ENCODE peak calls at places on chromosomes 11 and 22, in nine cellular contexts. S, V, K, M, E, C, A, T and L are unnamed samples.

GRCh38 chr11:46529928-46530574 is 63.8 kb downstream of the AMBRA1 start:
- DNase-seq in S (no peak), V (no peak), K (no peak), M (no peak), E (no peak), C (no peak), A (no peak), T (no peak), L (no peak)

GRCh38 chr11:2807276-2807681 is 78.3 kb downstream of the CDKN1C start:
- DNase-seq in S (no peak), V (peak), K (peak), M (no peak), E (peak), C (no peak), A (peak), T (peak), L (no peak)

GRCh38 chr11:48210052-48210451 is 6.6 kb upstream of the OR4B1 start:
- DNase-seq in S (no peak), V (no peak), K (no peak), M (no peak), E (no peak), C (no peak), A (no peak), T (no peak), L (no peak)

GRCh38 chr11:72989727-72990126 is 152.4 kb downstream of the FCHSD2 start:
- DNase-seq in S (no peak), V (no peak), K (no peak), M (no peak), E (no peak), C (no peak), A (peak), T (no peak), L (no peak)

GRCh38 chr22:17830041-17830961 is 56.0 kb upstream of the BID start:
- DNase-seq in S (peak), V (peak), K (peak), M (peak), E (peak), C (peak), A (peak), T (peak), L (peak)

GRCh38 chr11:69073445-69073844 is 24.7 kb downstream of the TPCN2 start:
- DNase-seq in S (no peak), V (no peak), K (no peak), M (no peak), E (no peak), C (no peak), A (no peak), T (no peak), L (no peak)

GRCh38 chr11:92932023-92932422 is 37.4 kb upstream of the MTNR1B start:
- DNase-seq in S (no peak), V (no peak), K (no peak), M (no peak), E (peak), C (no peak), A (no peak), T (peak), L (peak)

GRCh38 chr22:24727218-24727851 is 47.2 kb downstream of the PIWIL3 start:
- DNase-seq in S (no peak), V (peak), K (peak), M (no peak), E (peak), C (no peak), A (peak), T (peak), L (peak)

GRCh38 chr11:128632151-128632791 is 44.9 kb upstream of the ETS1 start:
- DNase-seq in S (peak), V (no peak), K (peak), M (no peak), E (peak), C (peak), A (no peak), T (peak), L (peak)

GRCh38 chr11:134153147-134153905 is 70.4 kb downstream of the NCAPD3 start:
- DNase-seq in S (no peak), V (no peak), K (no peak), M (no peak), E (no peak), C (no peak), A (no peak), T (no peak), L (no peak)

GRCh38 chr11:67054851-67055523 is 1.7 kb upstream of the RHOD start:
- DNase-seq in S (no peak), V (peak), K (no peak), M (peak), E (peak), C (no peak), A (peak), T (peak), L (peak)

GRCh38 chr11:45180158-45180887 is 33.9 kb downstream of the PRDM11 start:
- DNase-seq in S (peak), V (peak), K (no peak), M (no peak), E (peak), C (no peak), A (no peak), T (no peak), L (peak)

GRCh38 chr22:49390954-49391353 is 436.7 kb downstream of the BRD1 start:
- DNase-seq in S (no peak), V (peak), K (no peak), M (no peak), E (no peak), C (no peak), A (no peak), T (no peak), L (no peak)

GRCh38 chr11:68798221-68798813 is 43.4 kb downstream of the CPT1A start:
- DNase-seq in S (peak), V (no peak), K (peak), M (no peak), E (no peak), C (no peak), A (no peak), T (no peak), L (no peak)

GRCh38 chr11:65529475-65530156 is 4.7 kb downstream of the SCYL1 start:
- DNase-seq in S (no peak), V (peak), K (no peak), M (no peak), E (no peak), C (no peak), A (no peak), T (no peak), L (no peak)

GRCh38 chr11:31958086-31958735 is 132.7 kb upstream of the RCN1 start:
- DNase-seq in S (peak), V (peak), K (peak), M (peak), E (peak), C (peak), A (peak), T (peak), L (peak)

GRCh38 chr11:1168721-1169161 is 11.0 kb downstream of the MUC5AC start:
- DNase-seq in S (no peak), V (no peak), K (no peak), M (no peak), E (no peak), C (no peak), A (no peak), T (no peak), L (no peak)

GRCh38 chr11:19419813-19420212 is 179.1 kb upstream of the E2F8 start:
- DNase-seq in S (no peak), V (no peak), K (peak), M (no peak), E (peak), C (no peak), A (no peak), T (peak), L (peak)

GRCh38 chr22:46798366-46799057 is 36.1 kb downstream of the TBC1D22A start:
- DNase-seq in S (peak), V (peak), K (peak), M (peak), E (peak), C (peak), A (peak), T (peak), L (peak)
- H3K27ac ChIP-seq in S (no peak), V (no peak), K (peak), M (no peak), E (no peak), C (no peak), A (no peak), T (no peak), L (peak)

DNA sequence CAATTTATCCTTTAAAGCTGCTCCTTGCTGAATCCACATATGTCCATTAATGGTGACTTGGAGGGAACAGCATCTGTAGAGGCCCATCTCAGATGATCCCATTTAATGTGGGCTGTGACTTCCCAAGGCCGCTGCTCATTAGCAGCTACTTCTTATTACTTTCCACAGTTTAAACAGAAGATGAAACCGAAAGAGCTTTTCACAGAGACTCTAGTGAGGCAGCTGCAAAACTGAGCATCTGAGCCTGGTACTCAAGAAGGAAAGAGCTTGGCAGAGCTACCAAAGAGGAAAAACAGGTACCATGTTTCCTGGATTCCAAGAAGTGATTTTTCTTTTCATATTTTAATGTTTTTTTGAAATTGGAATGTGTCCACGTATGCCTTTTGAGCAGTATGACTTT is 110.5 kb upstream of the NARS2 start:
- DNase-seq in S (no peak), V (no peak), K (no peak), M (no peak), E (no peak), C (no peak), A (no peak), T (no peak), L (no peak)
- H3K27ac ChIP-seq in S (no peak), V (no peak), K (no peak), M (no peak), E (no peak), C (no peak), A (no peak), T (no peak), L (no peak)

DNA sequence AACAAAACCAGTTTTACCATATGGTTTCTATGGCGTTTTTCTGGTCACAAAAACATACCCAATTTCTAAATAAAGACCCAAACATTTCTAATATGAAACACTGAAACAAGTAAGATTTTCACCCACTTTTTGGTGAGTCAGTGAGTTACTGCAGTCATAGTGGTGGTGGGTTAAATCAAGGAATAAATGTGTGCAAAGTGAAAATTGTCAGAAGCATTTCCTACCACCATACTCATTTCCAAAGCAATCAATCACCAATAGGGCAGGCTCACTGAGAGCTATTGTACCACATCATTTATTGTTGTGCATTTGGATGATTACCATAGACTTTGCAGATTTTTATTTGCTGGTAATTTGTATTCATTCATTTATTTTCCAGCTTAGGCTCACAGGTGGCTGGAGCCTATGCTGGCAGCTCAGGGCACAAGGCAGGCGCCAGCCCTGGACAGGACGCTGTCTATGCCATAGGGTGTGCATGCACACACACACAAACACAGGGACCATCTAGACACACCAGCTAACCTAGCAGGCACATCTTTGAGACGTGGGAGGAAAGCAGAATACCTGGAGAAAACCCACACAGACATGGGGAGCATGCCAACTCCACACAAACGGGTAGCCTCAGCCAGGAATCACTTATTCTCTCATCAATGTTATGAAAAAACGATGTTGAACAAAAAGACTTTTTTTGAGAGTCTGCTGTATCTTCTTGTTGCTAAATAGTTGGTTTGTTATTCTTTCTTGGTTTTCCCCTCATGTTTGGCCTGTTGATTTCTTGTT is 5.1 kb downstream of the FAM118B start:
- DNase-seq in S (no peak), V (no peak), K (no peak), M (no peak), E (no peak), C (no peak), A (no peak), T (no peak), L (no peak)
- H3K27ac ChIP-seq in S (no peak), V (no peak), K (no peak), M (peak), E (no peak), C (no peak), A (no peak), T (no peak), L (no peak)

GRCh38 chr22:44458044-44459020 is 39.7 kb downstream of the RTL6 start:
- DNase-seq in S (no peak), V (no peak), K (no peak), M (no peak), E (no peak), C (no peak), A (no peak), T (no peak), L (no peak)
- H3K27ac ChIP-seq in S (no peak), V (no peak), K (no peak), M (no peak), E (no peak), C (no peak), A (no peak), T (no peak), L (no peak)